ENCODE peak calls at places on chromosomes 6 and 20, in ten cellular contexts. G is activated gamma-delta T cell treated with Interleukin-2 at 50 U/mL for 16 hours, F is amniotic epithelial cell, X is fibroblast of pulmonary artery, I is transverse colon, T is GM12865, A is EL, Y is nucleus accumbens, D is NCI-H2171 treated with DMSO at 0.1 percent for 48 hours, J is fibroblast of mammary gland. M is an unnamed sample.

GRCh38 chr6:42224222-42225042 is 6.8 kb upstream of the MRPS10 start:
- DNase-seq in G (no peak), F (peak; percentile 84), X (peak; percentile 65), I (no peak), T (peak; percentile 91), A (peak; percentile 91), Y (no peak), D (no peak), J (peak; percentile 97), M (peak; percentile 94)

GRCh38 chr6:151388997-151389639 is 2.2 kb downstream of the ZBTB2 start:
- DNase-seq in G (no peak), F (no peak), X (no peak), I (no peak), T (peak; percentile 31), A (no peak), Y (no peak), D (peak; percentile 77), J (no peak), M (no peak)

GRCh38 chr20:20548527-20549266 is 163.7 kb downstream of the RALGAPA2 start:
- DNase-seq in G (no peak), F (no peak), X (no peak), I (no peak), T (no peak), A (no peak), Y (no peak), D (peak; percentile 100), J (no peak), M (peak; percentile 93)

GRCh38 chr6:131923356-131923755 is 27.8 kb downstream of the CCN2 start:
- DNase-seq in G (no peak), F (peak; percentile 70), X (peak; percentile 81), I (peak; percentile 63), T (peak; percentile 74), A (peak; percentile 69), Y (peak; percentile 5), D (peak; percentile 48), J (peak; percentile 86), M (peak; percentile 53)

GRCh38 chr20:37894454-37894853 is 8.5 kb upstream of the VSTM2L start:
- DNase-seq in G (no peak), F (no peak), X (no peak), I (no peak), T (no peak), A (no peak), Y (no peak), D (no peak), J (no peak), M (no peak)

GRCh38 chr6:118577972-118578371 is 29.9 kb downstream of the PLN start:
- DNase-seq in G (no peak), F (no peak), X (no peak), I (no peak), T (no peak), A (no peak), Y (no peak), D (no peak), J (no peak), M (no peak)

GRCh38 chr20:35598476-35598875 is 17.2 kb upstream of the SPAG4 start:
- DNase-seq in G (no peak), F (no peak), X (no peak), I (no peak), T (no peak), A (no peak), Y (no peak), D (peak; percentile 39), J (no peak), M (no peak)

GRCh38 chr20:47558295-47558694 is 56.6 kb downstream of the NCOA3 start:
- DNase-seq in G (no peak), F (no peak), X (no peak), I (no peak), T (no peak), A (no peak), Y (no peak), D (no peak), J (no peak), M (no peak)

GRCh38 chr6:162854734-162855191 is 127.0 kb downstream of the PACRG start:
- DNase-seq in G (no peak), F (no peak), X (no peak), I (no peak), T (no peak), A (no peak), Y (peak; percentile 33), D (peak; percentile 20), J (no peak), M (no peak)